ENCODE peak calls at places on chromosomes 6 and 20, in five cellular contexts. D, P, J, W and Q are unnamed samples.

GRCh38 chr20:31704225-31705119 is 18.2 kb downstream of the BCL2L1 start:
- DNase-seq in D (peak; percentile 43), P (peak; percentile 76), J (peak; percentile 97), W (no peak), Q (no peak)

GRCh38 chr20:32743237-32744112 is at the start of gene COMMD7:
- DNase-seq in D (peak; percentile 65), P (peak; percentile 88), J (no peak), W (no peak), Q (peak; percentile 81)

GRCh38 chr20:23031346-23031745 is 3.8 kb upstream of the SSTR4 start:
- DNase-seq in D (no peak), P (no peak), J (no peak), W (no peak), Q (no peak)

GRCh38 chr20:52103911-52104545 is 87.6 kb downstream of the ZFP64 start:
- DNase-seq in D (peak; percentile 10), P (peak; percentile 48), J (peak; percentile 26), W (no peak), Q (no peak)

GRCh38 chr6:20497200-20497820 is 36.9 kb upstream of the CDKAL1 start:
- DNase-seq in D (peak; percentile 30), P (no peak), J (no peak), W (peak; percentile 80), Q (no peak)

GRCh38 chr6:166654573-166654972 is 27.5 kb upstream of the RPS6KA2 start:
- DNase-seq in D (no peak), P (no peak), J (no peak), W (no peak), Q (no peak)

GRCh38 chr20:58201616-58202015 is 26.8 kb downstream of the ANKRD60 start:
- DNase-seq in D (no peak), P (no peak), J (no peak), W (no peak), Q (no peak)

GRCh38 chr20:58700121-58700780 is 7.7 kb downstream of the NPEPL1 start:
- DNase-seq in D (no peak), P (no peak), J (no peak), W (no peak), Q (no peak)

GRCh38 chr6:775863-776262 is 82.9 kb upstream of the EXOC2 start:
- DNase-seq in D (no peak), P (no peak), J (no peak), W (no peak), Q (no peak)

GRCh38 chr6:162825597-162825996 is 97.8 kb downstream of the PACRG start:
- DNase-seq in D (no peak), P (no peak), J (no peak), W (no peak), Q (no peak)

GRCh38 chr6:4586469-4586859 is 189.7 kb upstream of the CDYL start:
- DNase-seq in D (no peak), P (no peak), J (no peak), W (no peak), Q (no peak)

GRCh38 chr20:35369804-35370203 is 42.0 kb downstream of the UQCC1 start:
- DNase-seq in D (peak; percentile 25), P (no peak), J (peak; percentile 64), W (peak; percentile 32), Q (no peak)

GRCh38 chr6:9233686-9234085 is 798.3 kb upstream of the SLC35B3 start:
- DNase-seq in D (no peak), P (no peak), J (no peak), W (no peak), Q (no peak)

GRCh38 chr6:293185-294174 is 1.2 kb downstream of the DUSP22 start:
- DNase-seq in D (peak; percentile 32), P (peak; percentile 74), J (peak; percentile 26), W (no peak), Q (peak; percentile 68)

GRCh38 chr20:9590189-9590588 is 75.8 kb downstream of the LAMP5 start:
- DNase-seq in D (peak; percentile 7), P (no peak), J (no peak), W (no peak), Q (no peak)

GRCh38 chr6:21634582-21634981 is 41.0 kb downstream of the SOX4 start:
- DNase-seq in D (peak; percentile 94), P (no peak), J (peak; percentile 81), W (peak; percentile 91), Q (no peak)

GRCh38 chr6:88349511-88349910 is 183.4 kb upstream of the CNR1 start:
- DNase-seq in D (peak; percentile 58), P (no peak), J (peak; percentile 17), W (no peak), Q (no peak)

GRCh38 chr20:37356387-37356786 is 10.4 kb downstream of the SRC start:
- DNase-seq in D (peak; percentile 66), P (peak; percentile 89), J (peak; percentile 78), W (no peak), Q (no peak)

GRCh38 chr6:15332441-15332840 is 86.6 kb downstream of the JARID2 start:
- DNase-seq in D (no peak), P (no peak), J (no peak), W (no peak), Q (no peak)

GRCh38 chr6:7165002-7165735 is 57.4 kb downstream of the RREB1 start:
- DNase-seq in D (peak; percentile 75), P (no peak), J (no peak), W (no peak), Q (no peak)

GRCh38 chr6:2829253-2829652 is 12.4 kb downstream of the SERPINB1 start:
- DNase-seq in D (no peak), P (no peak), J (no peak), W (no peak), Q (no peak)

GRCh38 chr6:126437225-126437624 is 97.3 kb downstream of the CENPW start:
- DNase-seq in D (no peak), P (no peak), J (no peak), W (no peak), Q (no peak)

GRCh38 chr6:56450882-56451739 is 191.6 kb downstream of the DST start:
- DNase-seq in D (peak; percentile 94), P (no peak), J (no peak), W (no peak), Q (no peak)

GRCh38 chr6:16181429-16182359 is 52.8 kb downstream of the MYLIP start:
- DNase-seq in D (no peak), P (no peak), J (no peak), W (no peak), Q (no peak)

GRCh38 chr20:36421641-36422040 is 115.5 kb downstream of the DLGAP4 start:
- DNase-seq in D (no peak), P (no peak), J (no peak), W (no peak), Q (no peak)

GRCh38 chr6:99602519-99603420 is 3.9 kb upstream of the PRDM13 start:
- DNase-seq in D (no peak), P (no peak), J (no peak), W (no peak), Q (no peak)

GRCh38 chr6:37110455-37111155 is 59.3 kb upstream of the PIM1 start:
- DNase-seq in D (peak; percentile 61), P (no peak), J (no peak), W (no peak), Q (no peak)

GRCh38 chr20:54980321-54980960 is 505.0 kb downstream of the DOK5 start:
- DNase-seq in D (no peak), P (no peak), J (peak; percentile 14), W (no peak), Q (no peak)

GRCh38 chr20:51691703-51692102 is 76.5 kb downstream of the ATP9A start:
- DNase-seq in D (no peak), P (no peak), J (no peak), W (no peak), Q (no peak)

GRCh38 chr20:18567739-18568091 is 483 bp downstream of the SMIM26 start:
- DNase-seq in D (no peak), P (no peak), J (no peak), W (no peak), Q (no peak)

GRCh38 chr20:46406986-46407670 is 713 bp upstream of the ELMO2 start:
- DNase-seq in D (peak; percentile 11), P (peak; percentile 89), J (peak; percentile 42), W (no peak), Q (no peak)

GRCh38 chr6:151229401-151230276 is 10.1 kb upstream of the AKAP12 start:
- DNase-seq in D (no peak), P (no peak), J (no peak), W (no peak), Q (no peak)

GRCh38 chr6:56962451-56962850 is 7.5 kb downstream of the BEND6 start:
- DNase-seq in D (no peak), P (no peak), J (no peak), W (no peak), Q (no peak)

GRCh38 chr6:106558364-106558763 is 70.9 kb downstream of the RTN4IP1 start:
- DNase-seq in D (no peak), P (no peak), J (no peak), W (no peak), Q (no peak)

DNA sequence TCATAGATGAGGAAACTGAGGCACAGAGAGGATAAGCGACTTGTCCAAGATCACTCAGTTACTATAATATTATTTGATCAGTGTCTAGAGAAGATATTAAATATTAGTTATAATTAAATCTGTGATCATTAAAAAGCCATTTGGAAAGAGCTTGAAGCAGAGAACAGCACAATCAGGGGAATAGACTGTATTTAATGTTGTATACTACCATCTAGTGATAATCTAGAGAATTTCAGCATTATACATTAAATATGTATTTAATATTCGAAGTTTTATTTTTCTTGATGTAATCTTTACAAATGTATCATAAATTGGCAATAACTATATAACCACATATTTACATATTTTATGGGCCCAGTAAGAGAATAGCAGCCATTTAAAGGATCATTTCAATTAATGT is 20.2 kb upstream of the MTCL3 start:
- DNase-seq in D (peak; percentile 59), P (no peak), J (no peak), W (no peak), Q (no peak)
- TF ChIP-seq CTCF in D (peak; percentile 32), P (peak; percentile 56), J (peak; percentile 46), W (peak; percentile 21), Q (peak; percentile 71)

GRCh38 chr20:44465001-44465560 is 10.6 kb upstream of the TTPAL start:
- DNase-seq in D (no peak), P (no peak), J (no peak), W (no peak), Q (no peak)

GRCh38 chr20:44470327-44470726 is 5.3 kb upstream of the TTPAL start:
- DNase-seq in D (no peak), P (no peak), J (no peak), W (no peak), Q (no peak)

GRCh38 chr20:44467289-44467883 is 8.3 kb upstream of the TTPAL start:
- DNase-seq in D (peak; percentile 80), P (no peak), J (no peak), W (no peak), Q (no peak)

GRCh38 chr20:44471481-44471882 is 4.2 kb upstream of the TTPAL start:
- DNase-seq in D (peak; percentile 73), P (no peak), J (peak; percentile 51), W (peak; percentile 46), Q (no peak)

GRCh38 chr20:44468044-44468782 is 7.5 kb upstream of the TTPAL start:
- DNase-seq in D (no peak), P (no peak), J (no peak), W (no peak), Q (no peak)
- TF ChIP-seq CTCF in D (no peak), P (no peak), J (no peak), W (no peak), Q (no peak)

GRCh38 chr6:116522896-116523295 is 11.5 kb downstream of the CALHM5 start:
- DNase-seq in D (no peak), P (no peak), J (no peak), W (no peak), Q (no peak)
- TF ChIP-seq CTCF in D (no peak), P (no peak), J (no peak), W (no peak), Q (no peak)

GRCh38 chr6:170575250-170575649 is 9.2 kb downstream of the PDCD2 start:
- DNase-seq in D (peak; percentile 18), P (no peak), J (peak; percentile 10), W (no peak), Q (no peak)
- TF ChIP-seq CTCF in D (peak; percentile 20), P (no peak), J (no peak), W (peak; percentile 19), Q (peak; percentile 55)